ENCODE peak calls at places on chromosomes 7 and 10, in four cellular contexts. One of them, this sample, is unnamed.

GRCh38 chr7:144834516-144835165 is 1.2 kb downstream of the TPK1 start:
- DNase-seq in lower lobe of right lung: no peak
- DNase-seq in Panc1: no peak
- DNase-seq in WERI-Rb-1: no peak
- DNase-seq in this sample: no peak

GRCh38 chr7:2079332-2080068 is 153.2 kb downstream of the MAD1L1 start:
- DNase-seq in lower lobe of right lung: no peak
- DNase-seq in Panc1: no peak
- DNase-seq in WERI-Rb-1: peak; percentile 81
- DNase-seq in this sample: no peak

GRCh38 chr10:113907166-113907565 is 52.7 kb downstream of the NHLRC2 start:
- DNase-seq in lower lobe of right lung: no peak
- DNase-seq in Panc1: no peak
- DNase-seq in WERI-Rb-1: no peak
- DNase-seq in this sample: no peak

GRCh38 chr10:131215776-131216175 is 95.7 kb downstream of the TCERG1L start:
- DNase-seq in lower lobe of right lung: peak; percentile 18
- DNase-seq in Panc1: no peak
- DNase-seq in WERI-Rb-1: no peak
- DNase-seq in this sample: peak; percentile 60

GRCh38 chr7:113582471-113582870 is 336.3 kb downstream of the PPP1R3A start:
- DNase-seq in lower lobe of right lung: no peak
- DNase-seq in Panc1: no peak
- DNase-seq in WERI-Rb-1: no peak
- DNase-seq in this sample: no peak

GRCh38 chr10:50624866-50625491 is 1.2 kb upstream of the SGMS1 start:
- DNase-seq in lower lobe of right lung: peak; percentile 80
- DNase-seq in Panc1: no peak
- DNase-seq in WERI-Rb-1: peak; percentile 54
- DNase-seq in this sample: no peak

GRCh38 chr10:101292194-101293006 is 61.6 kb upstream of the BTRC start:
- DNase-seq in lower lobe of right lung: no peak
- DNase-seq in Panc1: no peak
- DNase-seq in WERI-Rb-1: peak; percentile 88
- DNase-seq in this sample: no peak

GRCh38 chr7:101996876-101997275 is 179.4 kb downstream of the CUX1 start:
- DNase-seq in lower lobe of right lung: no peak
- DNase-seq in Panc1: no peak
- DNase-seq in WERI-Rb-1: no peak
- DNase-seq in this sample: no peak

GRCh38 chr10:121696854-121697253 is 98.6 kb upstream of the FGFR2 start:
- DNase-seq in lower lobe of right lung: no peak
- DNase-seq in Panc1: no peak
- DNase-seq in WERI-Rb-1: peak; percentile 78
- DNase-seq in this sample: no peak

GRCh38 chr7:24778543-24779282 is 21.4 kb upstream of the GSDME start:
- DNase-seq in lower lobe of right lung: peak; percentile 69
- DNase-seq in Panc1: no peak
- DNase-seq in WERI-Rb-1: peak; percentile 51
- DNase-seq in this sample: no peak

GRCh38 chr10:115063702-115064479 is 29.3 kb upstream of the ATRNL1 start:
- DNase-seq in lower lobe of right lung: no peak
- DNase-seq in Panc1: no peak
- DNase-seq in WERI-Rb-1: no peak
- DNase-seq in this sample: no peak

This sample was measured in spleen.